ENCODE peak calls at places on chromosomes 3 and 15, in six cellular contexts. M is AG09309; W is progenitor cell of endocrine pancreas; X is fibroblast of villous mesenchyme; S is CD8-positive, alpha-beta T cell; G is H9. R is an unnamed sample.

GRCh38 chr15:60580650-60581415 is 101.9 kb upstream of the ICE2 start:
- DNase-seq in M (no peak), W (no peak), X (peak; percentile 70), S (peak; percentile 33), G (no peak), R (no peak)

GRCh38 chr3:8767667-8768363 is 1.6 kb downstream of the OXTR start:
- DNase-seq in M (no peak), W (peak; percentile 25), X (no peak), S (no peak), G (peak; percentile 80), R (no peak)

GRCh38 chr3:39025222-39025970 is 26.3 kb downstream of the SCN11A start:
- DNase-seq in M (no peak), W (no peak), X (peak; percentile 7), S (no peak), G (no peak), R (no peak)

GRCh38 chr3:193040836-193041672 is 123.4 kb upstream of the MB21D2 start:
- DNase-seq in M (peak; percentile 35), W (no peak), X (peak; percentile 54), S (no peak), G (no peak), R (no peak)

GRCh38 chr3:45026957-45027356 is 854 bp downstream of the CLEC3B start:
- DNase-seq in M (no peak), W (no peak), X (peak; percentile 33), S (no peak), G (no peak), R (no peak)

GRCh38 chr3:122258757-122259371 is 66.2 kb upstream of the CSTA start:
- DNase-seq in M (no peak), W (peak; percentile 49), X (peak; percentile 60), S (no peak), G (peak; percentile 74), R (peak; percentile 28)

GRCh38 chr15:67812232-67812631 is 13.1 kb upstream of the SKOR1 start:
- DNase-seq in M (no peak), W (no peak), X (no peak), S (no peak), G (peak; percentile 44), R (no peak)

GRCh38 chr15:73926191-73927002 is at the start of gene LOXL1:
- DNase-seq in M (no peak), W (peak; percentile 27), X (peak; percentile 86), S (no peak), G (peak; percentile 80), R (no peak)

GRCh38 chr15:48625126-48625525 is 20.4 kb downstream of the FBN1 start:
- DNase-seq in M (no peak), W (no peak), X (no peak), S (no peak), G (no peak), R (no peak)

GRCh38 chr3:171461087-171461917 is 1.1 kb upstream of the TNIK start:
- DNase-seq in M (no peak), W (no peak), X (peak; percentile 49), S (no peak), G (peak; percentile 60), R (no peak)

GRCh38 chr15:40398413-40398873 is 7.2 kb upstream of the IVD start:
- DNase-seq in M (no peak), W (no peak), X (no peak), S (no peak), G (no peak), R (no peak)

GRCh38 chr15:37586976-37587375 is 347.5 kb upstream of the TMCO5A start:
- DNase-seq in M (no peak), W (no peak), X (peak; percentile 8), S (no peak), G (no peak), R (no peak)

GRCh38 chr3:38811822-38812221 is 4.2 kb downstream of the SCN10A start:
- DNase-seq in M (no peak), W (no peak), X (no peak), S (no peak), G (peak; percentile 34), R (no peak)

GRCh38 chr3:104604326-104605010 is 762.2 kb upstream of the ALCAM start:
- DNase-seq in M (peak; percentile 1), W (no peak), X (peak; percentile 15), S (no peak), G (no peak), R (no peak)

GRCh38 chr15:38991126-38991525 is 426.5 kb upstream of the RASGRP1 start:
- DNase-seq in M (no peak), W (no peak), X (peak; percentile 56), S (no peak), G (no peak), R (no peak)

GRCh38 chr3:179943097-179943880 is 93.4 kb downstream of the PEX5L start:
- DNase-seq in M (no peak), W (no peak), X (no peak), S (no peak), G (no peak), R (no peak)

GRCh38 chr3:122357828-122358617 is 25.0 kb downstream of the MIX23 start:
- DNase-seq in M (no peak), W (no peak), X (no peak), S (no peak), G (no peak), R (no peak)

GRCh38 chr15:97501291-97501690 is 459.2 kb upstream of the ARRDC4 start:
- DNase-seq in M (no peak), W (no peak), X (no peak), S (no peak), G (no peak), R (no peak)

GRCh38 chr15:40878785-40879184 is 4.8 kb upstream of the RHOV start:
- DNase-seq in M (no peak), W (no peak), X (peak; percentile 12), S (no peak), G (no peak), R (no peak)

GRCh38 chr3:61637088-61638051 is 76.0 kb downstream of the PTPRG start:
- DNase-seq in M (no peak), W (no peak), X (peak; percentile 89), S (no peak), G (no peak), R (no peak)

GRCh38 chr3:69212411-69213160 is 90.2 kb upstream of the LMOD3 start:
- DNase-seq in M (peak; percentile 27), W (no peak), X (peak; percentile 92), S (no peak), G (no peak), R (no peak)

GRCh38 chr15:83365370-83365938 is 81.0 kb upstream of the BNC1 start:
- DNase-seq in M (peak; percentile 77), W (no peak), X (peak; percentile 99), S (no peak), G (peak; percentile 51), R (no peak)

GRCh38 chr3:57163751-57164150 is 1.4 kb downstream of the IL17RD start:
- DNase-seq in M (no peak), W (no peak), X (no peak), S (no peak), G (no peak), R (no peak)